ENCODE peak calls at places on chromosomes 7 and 10, in nine cellular contexts. J, E, D, L, P, V, S, O and I are unnamed samples.

GRCh38 chr10:74244097-74244685 is 93.2 kb downstream of the ADK start:
- DNase-seq in J (peak), E (peak), D (no peak), L (no peak), P (peak), V (no peak), S (peak), O (peak), I (no peak)

GRCh38 chr7:25633420-25633819 is 405.1 kb upstream of the NPVF start:
- DNase-seq in J (no peak), E (no peak), D (no peak), L (no peak), P (no peak), V (no peak), S (no peak), O (no peak), I (no peak)

GRCh38 chr7:156635529-156636385 is 4.8 kb upstream of the RNF32 start:
- DNase-seq in J (no peak), E (no peak), D (no peak), L (no peak), P (no peak), V (no peak), S (no peak), O (no peak), I (no peak)

GRCh38 chr7:122520961-122521555 is 177.9 kb downstream of the RNF133 start:
- DNase-seq in J (no peak), E (no peak), D (no peak), L (no peak), P (no peak), V (no peak), S (peak), O (no peak), I (peak)

GRCh38 chr10:19968745-19969144 is 152.5 kb downstream of the PLXDC2 start:
- DNase-seq in J (no peak), E (no peak), D (no peak), L (no peak), P (no peak), V (no peak), S (no peak), O (no peak), I (no peak)

GRCh38 chr7:45890902-45891461 is 2.7 kb downstream of the IGFBP1 start:
- DNase-seq in J (peak), E (peak), D (no peak), L (no peak), P (no peak), V (no peak), S (peak), O (peak), I (no peak)

GRCh38 chr10:70668454-70668970 is 3.8 kb upstream of the ADAMTS14 start:
- DNase-seq in J (no peak), E (no peak), D (no peak), L (no peak), P (no peak), V (no peak), S (no peak), O (no peak), I (no peak)

GRCh38 chr7:43693687-43694398 is 35.5 kb downstream of the COA1 start:
- DNase-seq in J (peak), E (no peak), D (no peak), L (no peak), P (no peak), V (no peak), S (no peak), O (peak), I (no peak)

GRCh38 chr7:149459540-149460433 is 1.1 kb downstream of the ZNF777 start:
- DNase-seq in J (no peak), E (peak), D (no peak), L (peak), P (no peak), V (no peak), S (peak), O (no peak), I (no peak)

GRCh38 chr7:66099551-66100407 is 14.9 kb upstream of the CRCP start:
- DNase-seq in J (peak), E (peak), D (peak), L (no peak), P (peak), V (peak), S (peak), O (peak), I (no peak)

GRCh38 chr10:101938316-101939272 is 95.0 kb upstream of the KCNIP2 start:
- DNase-seq in J (peak), E (no peak), D (no peak), L (no peak), P (peak), V (no peak), S (no peak), O (peak), I (no peak)

GRCh38 chr10:98664329-98665042 is 217.8 kb upstream of the HPS1 start:
- DNase-seq in J (peak), E (peak), D (no peak), L (no peak), P (no peak), V (no peak), S (peak), O (peak), I (no peak)

GRCh38 chr7:94761451-94761850 is 105.5 kb upstream of the SGCE start:
- DNase-seq in J (no peak), E (no peak), D (no peak), L (no peak), P (no peak), V (no peak), S (no peak), O (no peak), I (no peak)

GRCh38 chr7:37815969-37816371 is 32.4 kb upstream of the NME8 start:
- DNase-seq in J (no peak), E (no peak), D (no peak), L (no peak), P (no peak), V (no peak), S (no peak), O (no peak), I (no peak)

GRCh38 chr10:61731638-61732037 is 68.9 kb downstream of the CABCOCO1 start:
- DNase-seq in J (no peak), E (no peak), D (no peak), L (no peak), P (no peak), V (no peak), S (no peak), O (no peak), I (no peak)

GRCh38 chr7:78924581-78924980 is 528.9 kb downstream of the MAGI2 start:
- DNase-seq in J (peak), E (peak), D (no peak), L (no peak), P (no peak), V (no peak), S (peak), O (peak), I (peak)

GRCh38 chr7:99406557-99406956 is 1.8 kb downstream of the PDAP1 start:
- DNase-seq in J (no peak), E (no peak), D (no peak), L (no peak), P (no peak), V (no peak), S (no peak), O (no peak), I (no peak)

GRCh38 chr10:12221323-12222298 is 25.6 kb downstream of the CDC123 start:
- DNase-seq in J (peak), E (peak), D (no peak), L (no peak), P (no peak), V (no peak), S (peak), O (no peak), I (no peak)

GRCh38 chr10:127912607-127913367 is 5.9 kb downstream of the PTPRE start:
- DNase-seq in J (no peak), E (no peak), D (no peak), L (peak), P (no peak), V (no peak), S (no peak), O (no peak), I (no peak)

GRCh38 chr7:99428972-99429566 is 9.5 kb downstream of the PTCD1 start:
- DNase-seq in J (no peak), E (no peak), D (no peak), L (peak), P (no peak), V (no peak), S (no peak), O (no peak), I (no peak)

GRCh38 chr7:155482511-155483183 is 24.7 kb downstream of the EN2 start:
- DNase-seq in J (no peak), E (no peak), D (no peak), L (no peak), P (no peak), V (no peak), S (no peak), O (no peak), I (no peak)

GRCh38 chr7:29723599-29723998 is 82.7 kb upstream of the WIPF3 start:
- DNase-seq in J (peak), E (no peak), D (no peak), L (no peak), P (no peak), V (no peak), S (peak), O (peak), I (no peak)

GRCh38 chr10:44153901-44154670 is 230.8 kb downstream of the CXCL12 start:
- DNase-seq in J (no peak), E (no peak), D (no peak), L (no peak), P (no peak), V (no peak), S (no peak), O (no peak), I (no peak)

GRCh38 chr10:34786464-34786863 is 28.6 kb downstream of the PARD3 start:
- DNase-seq in J (no peak), E (no peak), D (no peak), L (no peak), P (no peak), V (no peak), S (no peak), O (no peak), I (no peak)

GRCh38 chr7:158327012-158327411 is 260.6 kb downstream of the PTPRN2 start:
- DNase-seq in J (no peak), E (no peak), D (no peak), L (no peak), P (no peak), V (no peak), S (no peak), O (no peak), I (no peak)

GRCh38 chr10:96978621-96979154 is 146.6 kb downstream of the LCOR start:
- DNase-seq in J (no peak), E (no peak), D (no peak), L (no peak), P (no peak), V (no peak), S (no peak), O (no peak), I (no peak)

GRCh38 chr10:133230023-133230319 is at the start of gene UTF1:
- DNase-seq in J (no peak), E (no peak), D (no peak), L (no peak), P (no peak), V (no peak), S (peak), O (no peak), I (no peak)

GRCh38 chr10:12549297-12549696 is 199.9 kb downstream of the CAMK1D start:
- DNase-seq in J (peak), E (no peak), D (no peak), L (no peak), P (no peak), V (no peak), S (no peak), O (no peak), I (no peak)

GRCh38 chr10:96342402-96342801 is 16.4 kb downstream of the OPALIN start:
- DNase-seq in J (no peak), E (no peak), D (no peak), L (no peak), P (no peak), V (no peak), S (no peak), O (no peak), I (no peak)

GRCh38 chr7:135995751-135996150 is 18.6 kb upstream of the MTPN start:
- DNase-seq in J (no peak), E (no peak), D (no peak), L (no peak), P (no peak), V (no peak), S (no peak), O (no peak), I (no peak)
- H3K4me3 ChIP-seq in J (no peak), E (no peak), D (no peak), L (no peak), P (no peak), V (no peak), S (no peak), O (no peak), I (no peak)

GRCh38 chr10:13684813-13685511 is 98.2 kb downstream of the PRPF18 start:
- DNase-seq in J (no peak), E (no peak), D (no peak), L (no peak), P (no peak), V (no peak), S (no peak), O (no peak), I (no peak)

GRCh38 chr10:13685885-13686284 is 99.1 kb downstream of the PRPF18 start:
- DNase-seq in J (no peak), E (no peak), D (no peak), L (no peak), P (no peak), V (peak), S (no peak), O (no peak), I (no peak)

GRCh38 chr10:13686331-13686752 is 99.6 kb downstream of the PRPF18 start:
- DNase-seq in J (no peak), E (no peak), D (no peak), L (no peak), P (no peak), V (no peak), S (no peak), O (no peak), I (no peak)

GRCh38 chr10:13683017-13683416 is 96.3 kb downstream of the PRPF18 start:
- DNase-seq in J (no peak), E (no peak), D (no peak), L (no peak), P (no peak), V (no peak), S (no peak), O (no peak), I (no peak)

GRCh38 chr10:13684252-13684791 is 97.6 kb downstream of the PRPF18 start:
- DNase-seq in J (no peak), E (no peak), D (no peak), L (no peak), P (peak), V (peak), S (no peak), O (no peak), I (no peak)
- H3K4me3 ChIP-seq in J (no peak), E (no peak), D (no peak), L (no peak), P (peak), V (no peak), S (no peak), O (no peak), I (no peak)

GRCh38 chr7:11212080-11212711 is 238.5 kb downstream of the PHF14 start:
- DNase-seq in J (peak), E (peak), D (no peak), L (no peak), P (peak), V (no peak), S (peak), O (peak), I (peak)
- H3K4me3 ChIP-seq in J (no peak), E (no peak), D (no peak), L (no peak), P (no peak), V (no peak), S (no peak), O (no peak), I (no peak)

GRCh38 chr7:139118803-139119485 is 9.4 kb upstream of the ZC3HAV1 start:
- DNase-seq in J (no peak), E (peak), D (no peak), L (no peak), P (no peak), V (no peak), S (no peak), O (no peak), I (no peak)
- H3K4me3 ChIP-seq in J (peak), E (no peak), D (no peak), L (peak), P (no peak), V (no peak), S (no peak), O (no peak), I (no peak)

GRCh38 chr10:119479048-119479394 is 63.5 kb downstream of the RGS10 start:
- DNase-seq in J (no peak), E (no peak), D (no peak), L (no peak), P (no peak), V (no peak), S (no peak), O (no peak), I (no peak)
- H3K4me3 ChIP-seq in J (no peak), E (no peak), D (no peak), L (no peak), P (no peak), V (no peak), S (no peak), O (no peak), I (no peak)

GRCh38 chr7:27099224-27099838 is 3.2 kb downstream of the HOXA2 start:
- DNase-seq in J (no peak), E (no peak), D (no peak), L (no peak), P (no peak), V (no peak), S (peak), O (no peak), I (no peak)

GRCh38 chr7:27101906-27102577 is 441 bp downstream of the HOXA2 start:
- DNase-seq in J (no peak), E (peak), D (no peak), L (peak), P (no peak), V (peak), S (peak), O (no peak), I (no peak)

GRCh38 chr7:27099839-27100225 is 2.7 kb downstream of the HOXA2 start:
- DNase-seq in J (no peak), E (no peak), D (no peak), L (no peak), P (no peak), V (no peak), S (no peak), O (no peak), I (no peak)

GRCh38 chr7:27101188-27101905 is 1.1 kb downstream of the HOXA2 start:
- DNase-seq in J (no peak), E (no peak), D (no peak), L (no peak), P (no peak), V (no peak), S (no peak), O (no peak), I (no peak)

DNA sequence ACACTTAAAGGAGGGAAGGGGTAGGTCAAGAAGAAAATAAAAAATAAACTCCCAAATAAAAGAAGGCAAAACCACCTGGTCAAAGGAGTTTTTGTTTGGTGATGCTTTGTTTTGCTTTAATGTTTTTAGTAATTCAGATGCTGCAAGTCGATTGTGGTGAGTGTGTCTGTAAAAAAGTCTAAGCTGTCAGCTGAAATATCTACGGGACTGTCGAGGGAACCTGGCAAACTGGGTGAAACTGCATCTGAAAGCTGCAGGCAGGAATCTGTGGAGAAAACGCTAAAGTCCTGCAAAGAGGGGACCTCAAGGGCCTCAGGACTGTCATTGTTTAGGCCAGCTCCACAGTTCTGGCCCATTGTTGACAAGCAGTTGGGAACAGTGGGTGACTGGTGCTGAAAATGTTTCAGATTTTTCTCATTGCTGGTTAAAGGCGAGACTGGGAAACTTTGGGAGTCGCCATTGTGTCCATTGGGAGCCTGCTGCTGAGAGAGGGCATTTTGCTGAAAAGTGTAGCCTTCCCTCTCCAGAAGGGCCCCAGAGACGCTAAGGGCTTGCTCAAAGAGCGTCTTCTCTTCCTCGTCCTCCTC is 1.8 kb downstream of the HOXA2 start:
- DNase-seq in J (no peak), E (no peak), D (no peak), L (no peak), P (no peak), V (no peak), S (peak), O (no peak), I (no peak)
- H3K4me3 ChIP-seq in J (no peak), E (no peak), D (peak), L (peak), P (peak), V (peak), S (peak), O (peak), I (no peak)

DNA sequence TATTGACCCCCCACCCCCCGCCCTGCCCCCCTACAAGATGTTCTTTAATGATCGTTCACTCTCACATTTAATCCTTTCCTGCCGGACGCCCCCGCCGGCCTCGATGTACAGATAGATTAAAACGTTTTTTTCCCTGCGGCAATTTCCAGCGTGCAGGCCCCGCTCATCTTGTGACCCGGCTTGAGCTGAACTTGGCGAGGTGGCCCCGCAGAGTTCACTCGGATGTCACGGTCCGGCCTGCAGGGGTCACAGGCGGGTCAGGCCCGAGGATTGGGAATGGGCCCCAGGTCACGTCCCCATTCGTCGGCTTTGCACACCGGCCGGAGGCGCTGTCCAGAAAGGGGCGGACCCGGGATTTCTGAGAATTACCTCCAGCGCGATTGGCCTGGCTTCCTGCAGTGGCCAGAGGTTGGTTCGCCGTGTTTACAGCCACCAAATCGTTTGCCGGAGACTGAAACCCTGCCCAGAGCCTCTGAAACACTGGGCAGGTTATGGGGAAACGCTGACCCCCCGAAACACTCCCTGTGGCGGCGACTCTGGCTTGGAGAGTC is 1.9 kb upstream of the CYP26A1 start:
- DNase-seq in J (no peak), E (peak), D (no peak), L (peak), P (no peak), V (no peak), S (peak), O (no peak), I (no peak)
- H3K4me3 ChIP-seq in J (no peak), E (peak), D (peak), L (peak), P (peak), V (peak), S (peak), O (peak), I (peak)

GRCh38 chr10:28714401-28715053 is 37.2 kb downstream of the BAMBI start:
- DNase-seq in J (no peak), E (no peak), D (no peak), L (no peak), P (no peak), V (no peak), S (no peak), O (no peak), I (no peak)
- H3K4me3 ChIP-seq in J (no peak), E (no peak), D (no peak), L (no peak), P (no peak), V (no peak), S (no peak), O (no peak), I (no peak)

DNA sequence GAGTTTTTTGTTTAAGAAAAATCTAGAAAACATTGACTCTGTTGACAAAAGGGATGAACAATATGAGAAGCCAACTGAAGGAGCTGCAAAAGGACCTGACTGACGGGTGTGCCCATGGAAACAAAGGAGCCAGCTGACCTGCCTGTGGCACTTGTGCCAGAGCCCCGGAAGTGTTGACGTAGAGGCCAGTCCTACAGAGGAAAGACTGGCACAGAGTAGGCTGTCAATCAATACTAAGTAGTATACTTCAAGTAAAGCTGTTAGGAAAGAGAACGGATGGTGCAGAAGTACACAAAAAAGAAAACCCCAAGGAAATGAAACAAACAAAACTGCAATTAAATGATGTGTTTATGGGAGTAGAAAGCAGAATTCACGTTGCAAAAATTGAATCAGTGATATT is 19.0 kb upstream of the ABI1 start:
- DNase-seq in J (no peak), E (no peak), D (no peak), L (peak), P (no peak), V (no peak), S (no peak), O (no peak), I (no peak)
- H3K4me3 ChIP-seq in J (no peak), E (no peak), D (no peak), L (no peak), P (no peak), V (no peak), S (no peak), O (no peak), I (no peak)